ENCODE peak calls at places on chromosomes 13 and 19, in seven cellular contexts. I is IMR-90, R is trophoblast cell, J is mesendoderm, L is H9, A is mesenchymal stem cell, H is H1. F is an unnamed sample.

GRCh38 chr19:38196948-38197656 is 26.9 kb downstream of the DPF1 start:
- DNase-seq in J (no peak), L (peak; percentile 22), I (no peak), A (no peak), R (no peak), H (no peak), F (no peak)

GRCh38 chr19:33297401-33298145 is 4.8 kb downstream of the CEBPA start:
- DNase-seq in A (no peak), L (no peak), I (no peak), J (no peak), R (peak; percentile 64), H (no peak), F (no peak)

GRCh38 chr19:49357186-49357585 is 5.0 kb downstream of the TEAD2 start:
- DNase-seq in A (no peak), L (no peak), J (no peak), R (no peak), I (no peak), H (no peak), F (no peak)

GRCh38 chr13:41742917-41743552 is 217.9 kb downstream of the VWA8 start:
- DNase-seq in A (no peak), L (no peak), I (no peak), J (no peak), H (no peak), R (peak; percentile 81), F (no peak)

GRCh38 chr19:33904681-33905080 is 108.0 kb downstream of the KCTD15 start:
- DNase-seq in I (no peak), R (no peak), A (no peak), H (peak; percentile 62), J (peak; percentile 88), L (peak; percentile 65), F (peak; percentile 12)

GRCh38 chr19:35205733-35206323 is 22.7 kb downstream of the FAM187B start:
- DNase-seq in I (no peak), A (no peak), R (no peak), L (no peak), H (no peak), J (no peak), F (no peak)

GRCh38 chr19:12786950-12787349 is 4.3 kb upstream of the JUNB start:
- DNase-seq in J (no peak), H (no peak), I (no peak), A (no peak), R (no peak), L (no peak), F (no peak)

GRCh38 chr19:5001547-5002131 is 32.7 kb downstream of the KDM4B start:
- DNase-seq in A (peak; percentile 55), R (peak; percentile 73), H (no peak), J (peak; percentile 57), L (peak; percentile 61), I (peak; percentile 71), F (no peak)

GRCh38 chr13:104571161-104571889 is 1505.1 kb upstream of the SLC10A2 start:
- DNase-seq in A (peak; percentile 83), R (peak; percentile 94), I (peak; percentile 82), J (peak; percentile 90), L (peak; percentile 75), H (peak; percentile 71), F (peak; percentile 51)

GRCh38 chr13:113837554-113838355 is 26.1 kb downstream of the GAS6 start:
- DNase-seq in A (peak; percentile 98), R (peak; percentile 48), H (no peak), L (peak; percentile 71), I (peak; percentile 98), J (peak; percentile 86), F (no peak)

GRCh38 chr13:111359237-111359915 is 38.9 kb downstream of the TEX29 start:
- DNase-seq in H (peak; percentile 62), A (no peak), L (peak; percentile 76), J (peak; percentile 75), I (peak; percentile 27), R (no peak), F (peak; percentile 11)

GRCh38 chr13:78323848-78324247 is 279.5 kb downstream of the POU4F1 start:
- DNase-seq in R (no peak), A (no peak), J (no peak), H (no peak), L (no peak), I (no peak), F (no peak)

GRCh38 chr13:71624641-71625040 is 242.4 kb downstream of the DACH1 start:
- DNase-seq in J (peak; percentile 72), I (no peak), H (no peak), L (no peak), R (no peak), A (peak; percentile 44), F (peak; percentile 14)

GRCh38 chr19:52217576-52217975 is 27.7 kb downstream of the PPP2R1A start:
- DNase-seq in L (no peak), I (no peak), J (peak; percentile 11), R (no peak), A (no peak), H (no peak), F (no peak)

GRCh38 chr13:26964278-26965057 is 203.9 kb upstream of the GPR12 start:
- DNase-seq in R (peak; percentile 66), H (no peak), J (no peak), A (peak; percentile 43), I (peak; percentile 67), L (no peak), F (no peak)

GRCh38 chr19:38900816-38901215 is 1.0 kb downstream of the NFKBIB start:
- DNase-seq in L (no peak), R (peak; percentile 41), H (no peak), I (no peak), J (no peak), A (peak; percentile 63), F (no peak)

GRCh38 chr13:109803822-109804221 is 17.4 kb upstream of the IRS2 start:
- DNase-seq in R (peak; percentile 75), H (no peak), J (no peak), I (no peak), A (no peak), L (no peak), F (no peak)

GRCh38 chr19:11138659-11139526 is 16.7 kb downstream of the SPC24 start:
- DNase-seq in J (peak; percentile 90), R (peak; percentile 74), I (peak; percentile 77), A (peak; percentile 93), H (peak; percentile 68), L (peak; percentile 74), F (peak; percentile 57)

GRCh38 chr13:27044837-27045570 is 126.6 kb downstream of the USP12 start:
- DNase-seq in L (no peak), R (no peak), A (peak; percentile 24), J (no peak), I (no peak), H (peak; percentile 35), F (no peak)

GRCh38 chr13:110254751-110255553 is 52.0 kb downstream of the COL4A1 start:
- DNase-seq in I (peak; percentile 50), L (no peak), R (peak; percentile 70), J (peak; percentile 64), H (peak; percentile 50), A (peak; percentile 72), F (no peak)

GRCh38 chr19:1224047-1224825 is 13.6 kb downstream of the CBARP start:
- DNase-seq in L (no peak), I (no peak), H (no peak), J (no peak), A (no peak), R (no peak), F (no peak)

GRCh38 chr13:24161010-24161775 is 673 bp downstream of the SPATA13 start:
- DNase-seq in L (peak; percentile 51), R (no peak), J (peak; percentile 44), A (no peak), I (no peak), H (peak; percentile 75), F (no peak)

GRCh38 chr19:40444181-40445005 is at the start of gene SERTAD3:
- DNase-seq in I (peak; percentile 91), L (peak; percentile 96), A (peak; percentile 96), R (peak; percentile 99), J (peak; percentile 98), H (peak; percentile 97), F (peak; percentile 97)

GRCh38 chr13:48086272-48086671 is 8.6 kb downstream of the MED4 start:
- DNase-seq in I (no peak), H (no peak), R (no peak), J (peak; percentile 70), A (no peak), L (no peak), F (no peak)
- H2BK5ac ChIP-seq in I (no peak overlapping the region), H (no peak overlapping the region), R (no peak overlapping the region), J (no peak overlapping the region), A (no peak overlapping the region), L (no peak overlapping the region), F (no peak overlapping the region)

GRCh38 chr13:50360637-50361036 is 345.4 kb downstream of the KCNRG start:
- DNase-seq in I (no peak), J (no peak), H (no peak), L (no peak), R (no peak), A (no peak), F (no peak)
- H3K23ac ChIP-seq in I (no peak overlapping the region), J (no peak overlapping the region), H (no peak overlapping the region), L (no peak overlapping the region), R (no peak overlapping the region), A (no peak overlapping the region), F (no peak overlapping the region)

DNA sequence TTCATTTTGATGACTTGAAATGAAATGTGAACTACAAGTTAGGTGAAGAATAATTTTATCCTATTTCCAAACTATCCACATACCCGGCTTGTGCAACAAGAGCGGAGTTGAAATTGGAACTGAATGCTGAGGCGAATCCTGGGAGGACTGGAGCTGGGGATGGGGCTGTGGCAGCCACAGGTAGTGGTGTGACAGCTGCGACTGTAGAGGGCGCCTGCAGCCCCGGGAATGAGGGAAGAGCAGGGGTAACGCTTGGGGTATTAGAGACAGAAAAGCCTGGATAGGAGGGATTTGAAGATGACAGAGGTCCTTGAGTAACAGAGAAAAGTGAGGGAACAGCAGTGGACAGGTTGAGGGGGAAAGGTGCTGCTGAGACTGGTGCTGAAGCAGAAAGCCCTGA is 22.0 kb upstream of the STOML3 start:
- DNase-seq in A (no peak), I (no peak), L (peak; percentile 73), H (peak; percentile 69), R (peak; percentile 7), J (peak; percentile 63), F (no peak)
- H2BK5ac ChIP-seq in A (no peak overlapping the region), I (no peak overlapping the region), L (no peak overlapping the region), H (no peak overlapping the region), R (no peak overlapping the region), J (no peak overlapping the region), F (no peak overlapping the region)

GRCh38 chr13:106802917-106803316 is 235.0 kb upstream of the ARGLU1 start:
- DNase-seq in I (no peak), H (no peak), L (peak; percentile 41), J (no peak), R (no peak), A (no peak), F (no peak)
- H3K23ac ChIP-seq in I (no peak overlapping the region), H (no peak overlapping the region), L (no peak overlapping the region), J (no peak overlapping the region), R (no peak overlapping the region), A (no peak overlapping the region), F (no peak overlapping the region)

DNA sequence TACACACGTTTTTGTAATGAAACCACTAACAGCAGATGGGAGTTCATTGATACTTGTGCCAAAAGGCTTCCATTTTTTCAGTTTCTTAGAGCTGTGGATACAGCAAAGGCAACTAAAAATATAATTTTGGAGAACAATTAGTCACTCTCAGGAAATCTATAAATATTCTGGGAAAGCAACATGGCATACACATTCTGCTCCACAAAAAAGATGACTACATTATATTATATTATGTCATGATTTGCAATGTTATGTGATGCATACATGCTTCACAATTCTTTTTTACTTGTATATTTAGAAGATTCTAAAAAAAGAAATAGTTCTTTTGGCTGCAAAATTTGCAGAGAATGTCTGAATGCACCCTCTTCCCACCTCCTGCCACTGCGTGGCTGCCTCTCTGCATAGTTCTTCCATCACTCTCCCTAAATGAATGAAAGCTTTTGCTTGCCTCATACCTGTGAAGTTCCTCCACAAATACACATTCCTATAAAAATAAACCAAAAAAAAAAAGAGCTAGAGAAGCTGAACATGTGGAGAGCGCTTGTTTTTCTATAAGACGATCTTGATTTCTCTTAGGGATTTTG is 802.4 kb downstream of the EFNB2 start:
- DNase-seq in A (no peak), H (no peak), L (no peak), I (no peak), J (no peak), R (no peak), F (no peak)
- H2BK5ac ChIP-seq in A (no peak overlapping the region), H (no peak overlapping the region), L (no peak overlapping the region), I (no peak overlapping the region), J (no peak overlapping the region), R (no peak overlapping the region), F (no peak overlapping the region)

F was measured in neuronal stem cell.